ENCODE peak calls at places on chromosomes 2 and 18, in six cellular contexts. A, I, N, P, O and E are unnamed samples.

GRCh38 chr2:199527071-199527470 is 69.3 kb upstream of the SATB2 start:
- DNase-seq in A (no peak), N (no peak), P (no peak), I (no peak), O (no peak), E (no peak)

GRCh38 chr18:59467497-59467896 is 108.4 kb upstream of the LMAN1 start:
- DNase-seq in I (peak; percentile 2), P (no peak), A (no peak), O (no peak), N (no peak), E (no peak)

GRCh38 chr2:99656938-99657337 is 167.1 kb upstream of the REV1 start:
- DNase-seq in N (no peak), O (no peak), P (no peak), I (no peak), A (no peak), E (no peak)

GRCh38 chr2:237435844-237436590 is 22.1 kb upstream of the COL6A3 start:
- DNase-seq in I (no peak), P (no peak), N (no peak), A (peak; percentile 92), O (no peak), E (no peak)

GRCh38 chr2:134550566-134551164 is 168.1 kb downstream of the TMEM163 start:
- DNase-seq in N (no peak), O (no peak), A (peak; percentile 2), I (peak; percentile 17), P (no peak), E (no peak)

GRCh38 chr2:7116516-7116915 is 199.3 kb downstream of the RNF144A start:
- DNase-seq in I (no peak), A (no peak), P (no peak), O (no peak), N (no peak), E (no peak)

GRCh38 chr2:66585616-66586015 is 150.7 kb downstream of the MEIS1 start:
- DNase-seq in I (no peak), O (no peak), N (no peak), A (no peak), P (no peak), E (no peak)

GRCh38 chr2:75047189-75047812 is 88.9 kb downstream of the POLE4 start:
- DNase-seq in A (peak; percentile 51), I (peak; percentile 59), P (no peak), N (no peak), O (no peak), E (peak; percentile 20)

GRCh38 chr18:9684901-9685738 is 23.0 kb upstream of the RAB31 start:
- DNase-seq in N (no peak), P (no peak), I (no peak), O (no peak), A (peak; percentile 65), E (peak; percentile 59)

GRCh38 chr2:239341146-239341732 is 59.6 kb downstream of the HDAC4 start:
- DNase-seq in A (no peak), O (no peak), I (no peak), P (no peak), N (no peak), E (no peak)

GRCh38 chr2:82998770-82999169 is 1460.3 kb downstream of the SUCLG1 start:
- DNase-seq in I (no peak), O (no peak), N (no peak), P (no peak), A (no peak), E (no peak)

GRCh38 chr2:158486970-158487325 is 30.2 kb downstream of the PKP4 start:
- DNase-seq in P (no peak), A (peak; percentile 62), I (peak; percentile 72), O (no peak), N (no peak), E (peak; percentile 42)

GRCh38 chr2:227653419-227653818 is 13.2 kb upstream of the SCYGR5 start:
- DNase-seq in O (no peak), N (no peak), I (peak; percentile 48), A (peak; percentile 57), P (no peak), E (peak; percentile 77)

GRCh38 chr2:237859533-237860272 is at the start of gene RAMP1:
- DNase-seq in P (peak; percentile 61), O (peak; percentile 27), N (no peak), A (peak; percentile 14), I (peak; percentile 79), E (no peak)

GRCh38 chr2:37344453-37345361 is at the start of gene QPCT:
- DNase-seq in I (peak; percentile 23), N (no peak), O (peak; percentile 63), P (no peak), A (peak; percentile 21), E (no peak)

GRCh38 chr2:194464964-194465638 is 1191.9 kb upstream of the SLC39A10 start:
- DNase-seq in A (no peak), P (no peak), N (no peak), I (no peak), O (no peak), E (no peak)

GRCh38 chr2:36352024-36352398 is 3.6 kb upstream of the CRIM1 start:
- DNase-seq in N (peak; percentile 65), I (peak; percentile 67), P (peak; percentile 8), O (no peak), A (peak; percentile 76), E (peak; percentile 68)

GRCh38 chr2:22442051-22442450 is 942.9 kb upstream of the KLHL29 start:
- DNase-seq in I (no peak), A (no peak), O (no peak), N (no peak), P (no peak), E (no peak)

GRCh38 chr2:83596592-83597339 is 862.3 kb downstream of the SUCLG1 start:
- DNase-seq in P (no peak), O (no peak), A (no peak), I (no peak), N (no peak), E (no peak)

GRCh38 chr2:189208254-189208653 is 28.7 kb upstream of the COL5A2 start:
- DNase-seq in A (no peak), I (no peak), N (no peak), O (no peak), P (no peak), E (no peak)

GRCh38 chr2:29479566-29479965 is 364.4 kb downstream of the CLIP4 start:
- DNase-seq in O (no peak), N (no peak), A (no peak), P (no peak), I (no peak), E (no peak)

GRCh38 chr2:128198666-128199065 is 107.7 kb downstream of the UGGT1 start:
- DNase-seq in I (no peak), A (no peak), O (no peak), P (no peak), N (no peak), E (no peak)

GRCh38 chr2:227462463-227462951 is 9.4 kb upstream of the AGFG1 start:
- DNase-seq in A (peak; percentile 22), P (no peak), N (no peak), I (peak; percentile 48), O (peak; percentile 8), E (no peak)

GRCh38 chr2:118268268-118268667 is 180.0 kb downstream of the INSIG2 start:
- DNase-seq in P (no peak), N (no peak), O (no peak), I (no peak), A (no peak), E (no peak)

GRCh38 chr2:118272391-118272790 is 184.1 kb downstream of the INSIG2 start:
- DNase-seq in N (no peak), P (no peak), I (no peak), O (no peak), A (no peak), E (no peak)

GRCh38 chr2:118266086-118266485 is 177.8 kb downstream of the INSIG2 start:
- DNase-seq in P (no peak), I (no peak), N (no peak), O (no peak), A (no peak), E (peak; percentile 29)

GRCh38 chr2:118264591-118264990 is 176.3 kb downstream of the INSIG2 start:
- DNase-seq in A (no peak), I (no peak), N (no peak), O (no peak), P (no peak), E (no peak)

GRCh38 chr2:118269408-118270051 is 181.3 kb downstream of the INSIG2 start:
- DNase-seq in O (no peak), N (no peak), A (no peak), P (no peak), I (peak; percentile 60), E (peak; percentile 55)
- TF ChIP-seq CTCF in O (peak; percentile 39), N (no peak), A (no peak), P (peak; percentile 12), I (peak; percentile 52), E (peak; percentile 23)

DNA sequence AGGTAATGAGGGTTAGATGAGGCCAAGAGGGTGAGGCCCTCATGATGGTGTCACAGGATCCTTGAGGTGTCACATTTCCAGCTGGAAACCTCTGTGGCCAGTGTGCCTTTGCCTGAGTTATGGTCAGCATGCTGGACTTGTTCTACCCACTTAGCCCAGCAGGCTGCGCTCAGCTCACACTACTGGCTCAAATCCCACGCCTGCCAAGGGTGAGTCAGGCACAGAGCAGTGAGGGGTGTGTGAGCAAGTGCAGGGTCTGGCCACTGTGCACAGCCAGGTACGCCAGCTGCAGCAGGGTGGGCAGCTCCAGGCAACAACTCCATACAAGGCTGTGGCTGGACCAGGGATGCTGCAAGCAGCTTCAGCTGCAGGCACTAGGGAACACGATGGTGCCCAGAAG is 616.6 kb upstream of the FSHR start:
- DNase-seq in O (peak; percentile 66), A (no peak), I (peak; percentile 10), P (peak; percentile 61), N (no peak), E (peak; percentile 65)
- TF ChIP-seq CTCF in O (peak; percentile 44), A (no peak), I (peak; percentile 27), P (peak; percentile 55), N (no peak), E (peak; percentile 55)

DNA sequence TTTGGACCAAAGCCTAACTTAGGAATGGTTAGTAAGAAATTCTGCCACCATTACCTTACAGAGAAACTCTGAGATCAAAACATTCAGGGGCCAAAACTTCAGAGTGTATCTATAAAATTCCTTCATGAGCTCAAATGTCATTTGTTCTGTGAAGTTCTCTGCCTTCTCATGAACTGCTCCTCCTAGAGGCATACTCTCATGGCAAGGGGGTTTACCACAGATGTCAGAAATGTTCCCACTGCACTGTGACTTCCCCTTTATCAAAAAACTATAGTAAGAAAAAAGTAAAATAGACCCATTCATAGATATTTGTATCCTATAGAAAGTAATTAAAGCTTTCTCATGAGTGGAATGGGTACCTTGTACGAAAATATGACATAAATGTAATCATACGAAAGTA is 68.5 kb downstream of the USP40 start:
- DNase-seq in I (no peak), N (no peak), A (no peak), P (no peak), O (no peak), E (no peak)
- TF ChIP-seq CTCF in I (no peak), N (no peak), A (no peak), P (no peak), O (no peak), E (no peak)

GRCh38 chr2:20916604-20917286 is 93.8 kb upstream of the LDAH start:
- DNase-seq in O (no peak), P (no peak), N (no peak), A (peak; percentile 35), I (peak; percentile 38), E (peak; percentile 25)

GRCh38 chr2:20914771-20915170 is 91.9 kb upstream of the LDAH start:
- DNase-seq in O (no peak), I (no peak), N (no peak), P (no peak), A (no peak), E (no peak)

GRCh38 chr2:20915271-20915670 is 92.4 kb upstream of the LDAH start:
- DNase-seq in I (no peak), N (no peak), O (no peak), P (no peak), A (no peak), E (no peak)

GRCh38 chr2:20913460-20913859 is 90.6 kb upstream of the LDAH start:
- DNase-seq in I (no peak), P (no peak), N (no peak), O (no peak), A (no peak), E (no peak)

GRCh38 chr2:20914087-20914486 is 91.2 kb upstream of the LDAH start:
- DNase-seq in O (no peak), N (no peak), A (no peak), I (no peak), P (no peak), E (no peak)
- TF ChIP-seq CTCF in O (no peak), N (no peak), A (no peak), I (no peak), P (no peak), E (no peak)